ENCODE peak calls at places on chromosomes 6 and 20, in four cellular contexts. P, Q, J and D are unnamed samples.

GRCh38 chr20:25223179-25223661 is 24.7 kb upstream of the PYGB start:
- DNase-seq in P (peak), Q (peak), J (peak), D (peak)

GRCh38 chr6:20198764-20199174 is 13.5 kb downstream of the MBOAT1 start:
- DNase-seq in P (no peak), Q (no peak), J (no peak), D (no peak)

GRCh38 chr20:40724566-40724965 is 35.5 kb upstream of the MAFB start:
- DNase-seq in P (no peak), Q (no peak), J (no peak), D (no peak)

GRCh38 chr20:49713779-49714712 is at the start of gene B4GALT5:
- DNase-seq in P (peak), Q (no peak), J (peak), D (no peak)

GRCh38 chr6:36642913-36643817 is 35.3 kb upstream of the CDKN1A start:
- DNase-seq in P (peak), Q (peak), J (peak), D (peak)

GRCh38 chr20:51318058-51318960 is 224.2 kb downstream of the NFATC2 start:
- DNase-seq in P (no peak), Q (no peak), J (no peak), D (no peak)

GRCh38 chr20:33733654-33734576 is 2.1 kb downstream of the ZNF341 start:
- DNase-seq in P (peak), Q (no peak), J (peak), D (peak)

GRCh38 chr6:168939771-168940170 is 313.9 kb downstream of the THBS2 start:
- DNase-seq in P (no peak), Q (no peak), J (no peak), D (no peak)

GRCh38 chr20:64224344-64225165 is 31.0 kb upstream of the PCMTD2 start:
- DNase-seq in P (peak), Q (peak), J (peak), D (peak)

GRCh38 chr6:135555550-135555949 is 58.0 kb upstream of the AHI1 start:
- DNase-seq in P (no peak), Q (no peak), J (no peak), D (no peak)

GRCh38 chr6:27374824-27375612 is 13.5 kb upstream of the ZNF391 start:
- DNase-seq in P (peak), Q (no peak), J (peak), D (peak)

GRCh38 chr6:124792386-124792785 is 169.9 kb upstream of the RNF217 start:
- DNase-seq in P (no peak), Q (no peak), J (no peak), D (peak)

GRCh38 chr6:168934856-168935627 is 318.6 kb downstream of the THBS2 start:
- DNase-seq in P (peak), Q (no peak), J (no peak), D (no peak)

GRCh38 chr20:7387638-7388193 is 552.5 kb downstream of the HAO1 start:
- DNase-seq in P (no peak), Q (no peak), J (no peak), D (no peak)

GRCh38 chr6:139882977-139883728 is 508.7 kb upstream of the CITED2 start:
- DNase-seq in P (peak), Q (no peak), J (no peak), D (peak)

GRCh38 chr6:958531-958930 is 265.6 kb upstream of the EXOC2 start:
- DNase-seq in P (peak), Q (peak), J (peak), D (peak)

GRCh38 chr6:134621858-134622257 is 303.9 kb upstream of the SGK1 start:
- DNase-seq in P (peak), Q (no peak), J (no peak), D (peak)

GRCh38 chr6:155530219-155530834 is 74.7 kb upstream of the NOX3 start:
- DNase-seq in P (peak), Q (peak), J (peak), D (peak)

GRCh38 chr6:28727559-28728211 is 196.1 kb downstream of the TRIM27 start:
- DNase-seq in P (peak), Q (no peak), J (no peak), D (no peak)

GRCh38 chr6:127855542-127856159 is 45.2 kb downstream of the THEMIS start:
- DNase-seq in P (peak), Q (no peak), J (peak), D (peak)

GRCh38 chr6:79872986-79873385 is 74.4 kb downstream of the ELOVL4 start:
- DNase-seq in P (peak), Q (peak), J (no peak), D (peak)

GRCh38 chr20:19602660-19603389 is 155.2 kb upstream of the RIN2 start:
- DNase-seq in P (no peak), Q (no peak), J (no peak), D (no peak)

GRCh38 chr6:89430563-89430962 is 2.4 kb upstream of the ANKRD6 start:
- DNase-seq in P (no peak), Q (no peak), J (peak), D (peak)

GRCh38 chr20:44200983-44201382 is 9.6 kb downstream of the OSER1 start:
- DNase-seq in P (no peak), Q (no peak), J (no peak), D (no peak)

GRCh38 chr20:31708839-31709534 is 13.7 kb downstream of the BCL2L1 start:
- DNase-seq in P (no peak), Q (no peak), J (no peak), D (no peak)

GRCh38 chr20:25389858-25390537 is 637 bp downstream of the ABHD12 start:
- DNase-seq in P (no peak), Q (no peak), J (peak), D (no peak)

GRCh38 chr6:77620290-77620882 is 32.5 kb upstream of the MEI4 start:
- DNase-seq in P (peak), Q (no peak), J (no peak), D (peak)